ENCODE peak calls at places on chromosomes 6 and 20, in four cellular contexts. S, Z, Q and L are unnamed samples.

GRCh38 chr6:14844411-14844810 is 401.5 kb upstream of the JARID2 start:
- DNase-seq in S (no peak), Z (no peak), Q (no peak), L (no peak)

GRCh38 chr6:116088946-116089345 is 11.7 kb upstream of the NT5DC1 start:
- DNase-seq in S (no peak), Z (no peak), Q (no peak), L (no peak)

GRCh38 chr6:83536034-83536646 is 23.8 kb downstream of the PRSS35 start:
- DNase-seq in S (peak), Z (peak), Q (peak), L (peak)

GRCh38 chr6:49911252-49911651 is 44.9 kb upstream of the CRISP1 start:
- DNase-seq in S (no peak), Z (no peak), Q (no peak), L (no peak)

GRCh38 chr6:154606860-154607259 is 96.4 kb upstream of the CNKSR3 start:
- DNase-seq in S (no peak), Z (no peak), Q (no peak), L (no peak)

GRCh38 chr6:13328076-13328874 is at the start of gene TBC1D7:
- DNase-seq in S (peak), Z (peak), Q (peak), L (peak)

GRCh38 chr6:118288355-118289124 is 259.6 kb upstream of the PLN start:
- DNase-seq in S (no peak), Z (no peak), Q (no peak), L (no peak)

GRCh38 chr20:34105978-34106675 is 5.9 kb downstream of the EIF2S2 start:
- DNase-seq in S (no peak), Z (no peak), Q (no peak), L (no peak)

GRCh38 chr6:84921891-84922290 is 157.5 kb upstream of the TBX18 start:
- DNase-seq in S (peak), Z (no peak), Q (no peak), L (no peak)

GRCh38 chr6:139881728-139882211 is 507.3 kb upstream of the CITED2 start:
- DNase-seq in S (peak), Z (peak), Q (peak), L (peak)

GRCh38 chr6:67358241-67358640 is 1276.8 kb upstream of the ADGRB3 start:
- DNase-seq in S (no peak), Z (no peak), Q (no peak), L (no peak)

GRCh38 chr6:434051-434705 is 42.6 kb downstream of the IRF4 start:
- DNase-seq in S (no peak), Z (no peak), Q (no peak), L (no peak)

GRCh38 chr20:31473331-31474096 is 1.4 kb downstream of the DEFB124 start:
- DNase-seq in S (no peak), Z (no peak), Q (no peak), L (no peak)

GRCh38 chr6:16097382-16098171 is 31.3 kb upstream of the MYLIP start:
- DNase-seq in S (no peak), Z (peak), Q (no peak), L (no peak)

GRCh38 chr20:35886537-35886936 is 67.8 kb downstream of the SCAND1 start:
- DNase-seq in S (no peak), Z (no peak), Q (no peak), L (no peak)

GRCh38 chr20:46646659-46647380 is 4.4 kb downstream of the SLC13A3 start:
- DNase-seq in S (no peak), Z (no peak), Q (no peak), L (no peak)

GRCh38 chr20:19275630-19276071 is 63.2 kb downstream of the SLC24A3 start:
- DNase-seq in S (no peak), Z (no peak), Q (no peak), L (no peak)

GRCh38 chr6:111789593-111789992 is 83.7 kb downstream of the FYN start:
- DNase-seq in S (no peak), Z (no peak), Q (no peak), L (no peak)

GRCh38 chr6:132520953-132521352 is 8.0 kb upstream of the STX7 start:
- DNase-seq in S (no peak), Z (no peak), Q (no peak), L (no peak)

GRCh38 chr6:115735610-115736009 is 325.1 kb downstream of the FRK start:
- DNase-seq in S (no peak), Z (no peak), Q (no peak), L (no peak)

GRCh38 chr20:3068986-3069900 is 2.2 kb upstream of the OXT start:
- DNase-seq in S (peak), Z (no peak), Q (no peak), L (peak)

GRCh38 chr6:28393912-28394662 is 5.5 kb downstream of the ZSCAN12 start:
- DNase-seq in S (no peak), Z (peak), Q (no peak), L (peak)
- TF ChIP-seq RAD21 in S (no peak), Z (no peak), Q (no peak), L (no peak)

GRCh38 chr20:41355598-41356203 is 10.9 kb downstream of the EMILIN3 start:
- DNase-seq in S (no peak), Z (no peak), Q (no peak), L (no peak)

GRCh38 chr20:41356951-41357350 is 9.7 kb downstream of the EMILIN3 start:
- DNase-seq in S (no peak), Z (no peak), Q (no peak), L (no peak)

GRCh38 chr20:41358230-41358629 is 8.4 kb downstream of the EMILIN3 start:
- DNase-seq in S (no peak), Z (no peak), Q (no peak), L (no peak)

GRCh38 chr20:41358717-41359116 is 7.9 kb downstream of the EMILIN3 start:
- DNase-seq in S (no peak), Z (no peak), Q (no peak), L (peak)

DNA sequence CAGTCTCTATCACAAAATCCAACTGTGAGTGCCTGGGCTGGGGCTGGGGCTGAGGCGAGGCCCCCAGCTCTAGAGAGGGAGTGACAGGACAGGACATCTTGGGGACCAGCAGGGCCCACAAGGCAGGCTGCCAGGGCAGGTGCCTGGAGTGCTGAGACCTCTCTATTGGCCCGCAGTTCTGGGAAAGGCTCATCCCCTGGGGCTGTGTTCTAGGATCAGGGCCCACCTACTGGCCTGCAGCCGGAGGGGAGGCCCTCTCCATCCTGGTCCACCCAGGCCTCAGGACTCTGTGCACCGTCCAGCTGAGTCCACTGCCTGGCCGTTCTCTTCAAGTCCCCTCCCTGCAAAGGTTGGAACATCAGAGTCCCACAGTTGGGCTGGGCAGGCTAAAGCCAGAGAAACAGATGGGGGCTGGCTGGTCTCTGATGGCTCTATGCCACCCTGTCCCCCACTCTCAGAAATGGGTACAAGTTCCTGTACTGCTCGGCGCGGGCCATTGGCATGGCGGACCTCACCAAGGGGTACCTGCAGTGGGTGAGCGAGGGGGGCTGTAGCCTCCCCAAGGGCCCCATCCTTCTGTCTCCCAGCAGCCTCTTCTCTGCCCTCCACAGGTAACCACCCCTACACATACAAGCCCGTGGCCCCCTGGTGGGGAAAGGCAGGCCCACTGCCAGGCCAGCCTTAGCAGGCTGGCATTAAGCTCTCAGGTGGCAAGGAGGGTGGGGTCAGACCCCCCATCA is 9.0 kb downstream of the EMILIN3 start:
- DNase-seq in S (no peak), Z (no peak), Q (no peak), L (no peak)
- TF ChIP-seq PHF8 in S (no peak), Z (no peak), Q (no peak), L (no peak)

GRCh38 chr6:46715106-46715505 is 20.1 kb downstream of the PLA2G7 start:
- DNase-seq in S (no peak), Z (no peak), Q (no peak), L (no peak)

GRCh38 chr6:46719099-46719498 is 16.1 kb downstream of the PLA2G7 start:
- DNase-seq in S (no peak), Z (no peak), Q (no peak), L (no peak)
- TF ChIP-seq RAD21 in S (no peak), Z (no peak), Q (no peak), L (no peak)

GRCh38 chr6:35023091-35023490 is 118.0 kb downstream of the TCP11 start:
- DNase-seq in S (no peak), Z (no peak), Q (no peak), L (no peak)
- TF ChIP-seq PHF8 in S (no peak), Z (no peak), Q (no peak), L (no peak)